ENCODE peak calls at places on chromosomes 2 and 18, in six cellular contexts. U is neuronal stem cell, R is IMR-90, J is H9, M is mesendoderm, P is mesenchymal stem cell. F is an unnamed sample.

GRCh38 chr2:36482576-36483214 is 115.3 kb downstream of the FEZ2 start:
- DNase-seq in M (no peak), R (peak; percentile 85), J (no peak), P (peak; percentile 95), U (no peak), F (no peak)

GRCh38 chr2:127574656-127575055 is 39.2 kb downstream of the MYO7B start:
- DNase-seq in P (no peak), R (no peak), J (no peak), U (no peak), M (no peak), F (peak; percentile 20)

GRCh38 chr2:138274421-138275291 is 226.9 kb upstream of the SPOPL start:
- DNase-seq in R (peak; percentile 34), J (no peak), U (no peak), M (no peak), P (no peak), F (no peak)

GRCh38 chr2:238914648-238915015 is 66.7 kb downstream of the TWIST2 start:
- DNase-seq in J (no peak), R (peak; percentile 76), P (peak; percentile 24), U (no peak), M (no peak), F (no peak)

GRCh38 chr18:21112140-21112473 is 494 bp upstream of the ROCK1 start:
- DNase-seq in U (no peak), P (no peak), J (no peak), R (no peak), M (no peak), F (no peak)

GRCh38 chr2:241844066-241844728 is 14.5 kb downstream of the PDCD1 start:
- DNase-seq in R (peak; percentile 22), P (peak; percentile 75), U (peak; percentile 46), M (peak; percentile 57), J (peak; percentile 45), F (peak; percentile 67)

GRCh38 chr2:42098571-42099430 is 51.0 kb downstream of the PKDCC start:
- DNase-seq in M (no peak), R (no peak), J (no peak), U (no peak), P (no peak), F (no peak)

GRCh38 chr2:109217362-109218086 is 88.5 kb downstream of the SH3RF3 start:
- DNase-seq in P (peak; percentile 99), M (no peak), R (peak; percentile 100), U (no peak), J (no peak), F (no peak)

GRCh38 chr2:11778923-11779757 is 32.7 kb downstream of the LPIN1 start:
- DNase-seq in J (peak; percentile 77), R (peak; percentile 48), P (peak; percentile 68), U (peak; percentile 65), M (peak; percentile 72), F (peak; percentile 95)

GRCh38 chr2:69521747-69522146 is 84.5 kb upstream of the NFU1 start:
- DNase-seq in J (no peak), M (no peak), U (no peak), R (no peak), P (no peak), F (no peak)

GRCh38 chr2:189610700-189611099 is 30.1 kb upstream of the SLC40A1 start:
- DNase-seq in U (no peak), J (no peak), R (no peak), M (no peak), P (no peak), F (no peak)

GRCh38 chr2:109451671-109452070 is 162.1 kb downstream of the SEPTIN10 start:
- DNase-seq in J (no peak), P (no peak), M (no peak), U (no peak), R (no peak), F (no peak)

GRCh38 chr2:54787270-54787669 is 63.8 kb downstream of the EML6 start:
- DNase-seq in R (no peak), J (no peak), M (no peak), U (no peak), P (no peak), F (no peak)
- H2BK15ac ChIP-seq in R (no peak overlapping the region), J (no peak overlapping the region), M (no peak overlapping the region), U (no peak overlapping the region), P (no peak overlapping the region), F (no peak overlapping the region)

GRCh38 chr2:100245681-100246080 is 76.6 kb downstream of the LONRF2 start:
- DNase-seq in M (no peak), U (no peak), P (no peak), J (no peak), R (no peak), F (no peak)
- H2BK15ac ChIP-seq in M (no peak overlapping the region), U (no peak overlapping the region), P (peak overlapping the region; percentile 17), J (no peak overlapping the region), R (peak overlapping the region; percentile 1), F (no peak overlapping the region)

DNA sequence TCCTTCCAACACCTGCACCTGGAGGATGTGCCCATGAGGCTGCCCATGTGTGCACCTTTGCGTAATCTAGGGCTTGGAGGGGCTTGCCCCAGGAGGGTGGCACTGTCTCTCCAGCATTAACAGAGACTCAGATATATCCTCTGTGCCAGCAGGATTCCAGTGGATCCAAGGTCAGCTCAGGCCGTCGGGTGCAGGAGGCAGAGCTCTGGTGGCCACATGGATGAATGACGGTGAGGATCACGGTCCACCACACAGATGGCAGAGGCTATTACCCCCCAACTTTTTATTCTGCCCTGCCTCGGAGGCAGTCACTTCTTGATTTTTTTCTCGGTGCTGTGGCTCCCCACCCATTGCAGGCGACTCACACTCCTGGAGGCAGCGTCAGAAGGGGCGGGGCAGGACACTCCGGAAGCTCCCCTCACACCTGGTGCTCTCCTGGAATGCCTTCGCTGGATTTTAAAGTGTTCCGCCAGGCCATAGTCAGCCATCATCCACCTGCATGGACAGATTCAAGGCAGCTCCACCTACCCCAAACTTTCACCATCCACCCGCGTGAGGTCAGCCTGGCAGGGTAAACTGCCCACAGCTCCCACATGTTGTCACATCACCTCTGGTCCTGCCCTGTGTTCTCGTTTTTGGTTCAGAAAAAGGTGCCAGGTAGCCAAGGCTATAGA is 602.9 kb upstream of the RAB6C start:
- DNase-seq in U (no peak), M (peak; percentile 20), P (no peak), J (peak; percentile 47), R (no peak), F (no peak)
- H2BK15ac ChIP-seq in U (no peak overlapping the region), M (no peak overlapping the region), P (no peak overlapping the region), J (no peak overlapping the region), R (no peak overlapping the region), F (no peak overlapping the region)

GRCh38 chr18:49878996-49879585 is 65.8 kb upstream of the ACAA2 start:
- DNase-seq in P (no peak), M (no peak), U (no peak), J (no peak), R (no peak), F (no peak)

GRCh38 chr18:49886891-49887764 is 73.8 kb upstream of the ACAA2 start:
- DNase-seq in R (no peak), J (peak; percentile 44), U (no peak), P (no peak), M (peak; percentile 56), F (peak; percentile 54)

GRCh38 chr18:49884959-49885358 is 71.6 kb upstream of the ACAA2 start:
- DNase-seq in R (no peak), U (no peak), P (no peak), J (no peak), M (no peak), F (no peak)

GRCh38 chr18:49880656-49881055 is 67.3 kb upstream of the ACAA2 start:
- DNase-seq in U (no peak), M (no peak), P (no peak), R (no peak), J (no peak), F (no peak)

GRCh38 chr18:49884465-49884864 is 71.1 kb upstream of the ACAA2 start:
- DNase-seq in P (no peak), J (no peak), M (no peak), U (no peak), R (no peak), F (no peak)
- H2BK15ac ChIP-seq in P (no peak overlapping the region), J (no peak overlapping the region), M (no peak overlapping the region), U (no peak overlapping the region), R (no peak overlapping the region), F (no peak overlapping the region)

GRCh38 chr18:31791817-31792579 is 31.3 kb upstream of the SLC25A52 start:
- DNase-seq in M (no peak), U (no peak), J (no peak), P (no peak), R (no peak), F (no peak)
- H2BK15ac ChIP-seq in M (no peak overlapping the region), U (no peak overlapping the region), J (no peak overlapping the region), P (no peak overlapping the region), R (no peak overlapping the region), F (no peak overlapping the region)

GRCh38 chr2:100248044-100248330 is 74.3 kb downstream of the LONRF2 start:
- DNase-seq in M (no peak), R (no peak), U (no peak), P (no peak), J (no peak), F (no peak)

GRCh38 chr2:100252811-100253698 is 69.2 kb downstream of the LONRF2 start:
- DNase-seq in M (no peak), R (no peak), P (no peak), U (no peak), J (no peak), F (no peak)

GRCh38 chr2:100253786-100254185 is 68.5 kb downstream of the LONRF2 start:
- DNase-seq in P (no peak), M (no peak), R (no peak), U (no peak), J (no peak), F (no peak)

GRCh38 chr2:100248971-100249370 is 73.3 kb downstream of the LONRF2 start:
- DNase-seq in P (no peak), R (no peak), J (no peak), U (no peak), M (no peak), F (no peak)

GRCh38 chr2:100250645-100251044 is 71.7 kb downstream of the LONRF2 start:
- DNase-seq in M (no peak), U (no peak), P (no peak), J (no peak), R (no peak), F (no peak)
- H2BK15ac ChIP-seq in M (no peak overlapping the region), U (no peak overlapping the region), P (no peak overlapping the region), J (no peak overlapping the region), R (no peak overlapping the region), F (no peak overlapping the region)

DNA sequence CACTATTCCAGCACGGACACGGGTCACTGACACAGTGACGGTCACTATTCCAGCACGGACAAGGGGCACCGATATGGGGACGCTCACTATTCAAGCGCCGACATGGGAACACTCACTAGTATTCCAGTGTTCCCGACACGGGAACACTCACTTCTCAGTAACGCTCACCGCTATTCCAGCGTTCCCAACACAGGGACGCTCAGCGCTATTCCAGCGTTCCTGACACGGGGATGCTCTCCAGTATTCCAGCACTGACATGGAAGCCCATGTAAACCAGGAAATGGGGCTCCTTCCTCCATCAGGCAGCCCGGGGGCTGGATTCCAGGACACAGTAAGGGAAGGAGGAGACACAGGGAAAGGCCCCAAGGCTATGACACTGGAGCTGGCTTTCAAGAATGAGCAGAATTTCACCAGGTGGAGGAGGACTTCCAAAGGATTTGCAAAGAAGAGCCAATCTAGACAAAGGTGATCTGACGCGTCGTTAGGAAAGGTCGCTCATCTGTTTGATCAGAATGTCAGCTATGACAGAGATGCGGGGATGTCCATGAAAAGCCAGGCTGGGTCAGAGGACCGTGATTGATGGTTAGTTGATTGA is 196.1 kb downstream of the EIPR1 start:
- DNase-seq in M (peak; percentile 67), R (no peak), U (no peak), J (no peak), P (no peak), F (no peak)
- H2BK15ac ChIP-seq in M (no peak overlapping the region), R (no peak overlapping the region), U (no peak overlapping the region), J (no peak overlapping the region), P (no peak overlapping the region), F (no peak overlapping the region)

F was measured in H1.